ENCODE peak calls at places on chromosomes 6 and 20, in eight cellular contexts. Q, B, J, G, R, W, V and O are unnamed samples.

GRCh38 chr6:40957616-40958492 is 81.2 kb downstream of the UNC5CL start:
- DNase-seq in V (peak; percentile 94), Q (no peak), W (peak; percentile 24), J (no peak), R (peak; percentile 85), B (peak; percentile 46), G (no peak), O (no peak)

GRCh38 chr6:56643379-56644089 is 845 bp upstream of the DST start:
- DNase-seq in V (no peak), W (no peak), J (no peak), R (no peak), B (no peak), G (no peak), Q (no peak), O (no peak)

GRCh38 chr20:60430516-60431001 is 472.3 kb downstream of the CDH26 start:
- DNase-seq in W (no peak), B (no peak), Q (no peak), J (no peak), R (no peak), V (no peak), G (no peak), O (no peak)

GRCh38 chr6:149164199-149164745 is 153.2 kb upstream of the TAB2 start:
- DNase-seq in B (no peak), Q (no peak), R (no peak), V (no peak), J (no peak), W (no peak), G (no peak), O (no peak)

GRCh38 chr6:126040394-126040793 is 54.1 kb downstream of the TRMT11 start:
- DNase-seq in Q (no peak), J (no peak), V (no peak), R (no peak), W (no peak), B (no peak), G (no peak), O (no peak)

GRCh38 chr6:77151241-77151640 is 312.1 kb downstream of the HTR1B start:
- DNase-seq in Q (no peak), R (no peak), J (no peak), V (no peak), W (no peak), B (no peak), G (no peak), O (no peak)

GRCh38 chr6:124795879-124796838 is 166.1 kb upstream of the RNF217 start:
- DNase-seq in V (peak; percentile 13), W (no peak), B (no peak), J (peak; percentile 93), R (no peak), Q (no peak), G (peak; percentile 14), O (peak; percentile 21)

GRCh38 chr6:150004101-150004782 is 21.1 kb downstream of the RAET1L start:
- DNase-seq in W (no peak), B (no peak), J (no peak), R (no peak), Q (no peak), V (no peak), G (no peak), O (no peak)

GRCh38 chr6:118559659-118560058 is 11.6 kb downstream of the PLN start:
- DNase-seq in B (no peak), V (no peak), Q (no peak), J (no peak), G (no peak), W (no peak), R (no peak), O (no peak)

GRCh38 chr6:41538556-41539182 is 7.5 kb upstream of the FOXP4 start:
- DNase-seq in G (no peak), B (no peak), Q (no peak), J (no peak), R (no peak), W (no peak), V (no peak), O (no peak)

GRCh38 chr6:69179681-69180080 is 544.6 kb downstream of the ADGRB3 start:
- DNase-seq in G (no peak), V (peak; percentile 4), R (no peak), Q (no peak), J (no peak), W (no peak), B (no peak), O (no peak)

GRCh38 chr6:49326337-49326736 is 136.7 kb downstream of the MMUT start:
- DNase-seq in J (no peak), Q (no peak), G (no peak), R (peak; percentile 38), B (no peak), V (no peak), W (no peak), O (no peak)

GRCh38 chr20:45387274-45387673 is 9.1 kb upstream of the TP53TG5 start:
- DNase-seq in W (no peak), V (no peak), Q (no peak), J (no peak), G (no peak), R (no peak), B (no peak), O (no peak)

GRCh38 chr6:52499026-52499425 is 77.8 kb downstream of the TRAM2 start:
- DNase-seq in G (no peak), Q (no peak), V (no peak), R (no peak), W (no peak), J (peak; percentile 36), B (no peak), O (no peak)

GRCh38 chr6:31701666-31702420 is 1.3 kb downstream of the ABHD16A start:
- DNase-seq in V (no peak), Q (no peak), G (no peak), W (no peak), J (no peak), R (no peak), B (no peak), O (no peak)

GRCh38 chr6:52725530-52726192 is 37.6 kb downstream of the GSTA2 start:
- DNase-seq in Q (no peak), B (no peak), G (no peak), J (no peak), V (no peak), W (no peak), R (no peak), O (no peak)

GRCh38 chr6:47278545-47278944 is 31.2 kb downstream of the TNFRSF21 start:
- DNase-seq in J (no peak), Q (no peak), V (no peak), B (peak; percentile 34), R (peak; percentile 11), G (no peak), W (no peak), O (no peak)

GRCh38 chr6:149924933-149925252 is 2.0 kb upstream of the RAET1G start:
- DNase-seq in G (no peak), Q (no peak), B (no peak), J (no peak), R (no peak), V (no peak), W (no peak), O (no peak)

GRCh38 chr6:89298680-89299450 is 16.2 kb downstream of the GABRR2 start:
- DNase-seq in Q (no peak), J (no peak), B (peak; percentile 44), V (peak; percentile 98), W (peak; percentile 58), R (no peak), G (no peak), O (no peak)

GRCh38 chr6:13184547-13184946 is 143.8 kb downstream of the TBC1D7 start:
- DNase-seq in Q (no peak), G (no peak), V (no peak), J (no peak), W (no peak), R (no peak), B (no peak), O (no peak)

GRCh38 chr6:16840291-16840690 is 79.0 kb upstream of the ATXN1 start:
- DNase-seq in G (no peak), Q (no peak), J (no peak), B (no peak), R (no peak), W (no peak), V (no peak), O (no peak)

GRCh38 chr20:23925789-23926525 is 46.4 kb upstream of the CST5 start:
- DNase-seq in Q (no peak), G (no peak), J (no peak), R (no peak), W (no peak), V (no peak), B (no peak), O (no peak)

GRCh38 chr6:147874322-147874721 is 365.8 kb downstream of the SAMD5 start:
- DNase-seq in G (no peak), R (no peak), B (no peak), V (no peak), W (no peak), J (no peak), Q (no peak), O (no peak)

GRCh38 chr6:76441850-76442249 is 369.4 kb upstream of the IMPG1 start:
- DNase-seq in G (no peak), Q (no peak), J (no peak), R (no peak), V (no peak), B (no peak), W (no peak), O (no peak)

GRCh38 chr6:147479857-147480256 is 28.6 kb upstream of the SAMD5 start:
- DNase-seq in R (no peak), B (no peak), W (no peak), J (no peak), G (no peak), Q (no peak), V (no peak), O (no peak)

GRCh38 chr20:3312940-3313656 is 74.1 kb upstream of the SLC4A11 start:
- DNase-seq in W (no peak), J (no peak), G (no peak), V (no peak), B (no peak), Q (no peak), R (peak; percentile 67), O (no peak)

GRCh38 chr20:42277203-42277602 is 659.0 kb upstream of the CHD6 start:
- DNase-seq in R (no peak), W (no peak), G (peak; percentile 6), J (no peak), Q (no peak), V (no peak), B (no peak), O (no peak)

GRCh38 chr20:4412216-4412615 is 309.5 kb upstream of the PRND start:
- DNase-seq in B (no peak), Q (no peak), W (no peak), R (no peak), G (no peak), J (no peak), V (no peak), O (no peak)

GRCh38 chr6:33314943-33315752 is 1.3 kb upstream of the TAPBP start:
- DNase-seq in V (peak; percentile 15), J (peak; percentile 35), Q (no peak), R (no peak), B (no peak), G (no peak), W (no peak), O (peak; percentile 70)

GRCh38 chr6:32689531-32690505 is 23.4 kb upstream of the HLA-DQB1 start:
- DNase-seq in Q (no peak), W (no peak), J (no peak), B (no peak), G (no peak), V (no peak), R (no peak), O (no peak)

GRCh38 chr20:33733654-33734576 is 2.1 kb downstream of the ZNF341 start:
- DNase-seq in B (no peak), W (no peak), R (no peak), J (peak; percentile 63), Q (peak; percentile 17), V (peak; percentile 87), G (no peak), O (peak; percentile 48)

GRCh38 chr6:137958809-137959565 is 91.9 kb downstream of the TNFAIP3 start:
- DNase-seq in V (no peak), W (no peak), R (peak; percentile 76), J (no peak), Q (no peak), G (no peak), B (no peak), O (no peak)

GRCh38 chr6:37804676-37805075 is 14.9 kb upstream of the ZFAND3 start:
- DNase-seq in R (no peak), W (no peak), V (no peak), J (no peak), G (no peak), Q (no peak), B (no peak), O (no peak)

GRCh38 chr20:669573-669972 is 6.0 kb downstream of the SCRT2 start:
- DNase-seq in J (no peak), W (no peak), V (no peak), B (no peak), Q (no peak), R (no peak), G (no peak), O (no peak)